ENCODE peak calls at places on chromosomes 16 and 17, in nine cellular contexts. N is COR-L47; H is activated CD8-positive, alpha-beta memory T cell treated with anti-CD3 and anti-CD28 coated beads, Interleukin-2, amount 10 ng/mL, durations not matched to agents 7 days and 5 days; R is Caco-2; Z is mammary epithelial cell; E is left kidney; I is memory B cell; S is activated T-cell treated with anti-CD3 and anti-CD28 coated beads, Interleukin-2, amount 50 U/mL, for 72 hours; B is posterior cingulate gyrus. Y is an unnamed sample.

GRCh38 chr16:6687593-6687992 is 645.1 kb upstream of the RBFOX1 start:
- DNase-seq in N (no peak), H (no peak), R (no peak), Z (no peak), E (no peak), I (no peak), S (no peak), B (no peak), Y (no peak)

GRCh38 chr16:72847187-72848044 is 200.5 kb downstream of the ZFHX3 start:
- DNase-seq in N (peak), H (peak), R (peak), Z (no peak), E (peak), I (no peak), S (no peak), B (peak), Y (no peak)

GRCh38 chr16:66523861-66524354 is 26.0 kb downstream of the TK2 start:
- DNase-seq in N (no peak), H (peak), R (no peak), Z (no peak), E (no peak), I (peak), S (peak), B (no peak), Y (no peak)

GRCh38 chr17:19719365-19720209 is 3.2 kb upstream of the SLC47A2 start:
- DNase-seq in N (no peak), H (no peak), R (peak), Z (peak), E (no peak), I (no peak), S (no peak), B (no peak), Y (no peak)

GRCh38 chr16:82949016-82949415 is 322.2 kb downstream of the CDH13 start:
- DNase-seq in N (no peak), H (no peak), R (no peak), Z (no peak), E (no peak), I (no peak), S (no peak), B (no peak), Y (no peak)

GRCh38 chr17:45979137-45979536 is 19.9 kb upstream of the STH start:
- DNase-seq in N (no peak), H (no peak), R (no peak), Z (no peak), E (no peak), I (no peak), S (no peak), B (no peak), Y (no peak)

GRCh38 chr17:58932956-58933355 is 173.7 kb downstream of the TRIM37 start:
- DNase-seq in N (no peak), H (no peak), R (no peak), Z (no peak), E (no peak), I (no peak), S (no peak), B (no peak), Y (no peak)

GRCh38 chr16:88810166-88810867 is 1.4 kb downstream of the APRT start:
- DNase-seq in N (no peak), H (peak), R (peak), Z (peak), E (no peak), I (no peak), S (peak), B (no peak), Y (no peak)

GRCh38 chr17:19002805-19003542 is 1.6 kb downstream of the FAM83G start:
- DNase-seq in N (no peak), H (no peak), R (no peak), Z (peak), E (no peak), I (no peak), S (no peak), B (no peak), Y (peak)

GRCh38 chr17:56833023-56833811 is 503 bp downstream of the C17orf67 start:
- DNase-seq in N (peak), H (peak), R (peak), Z (peak), E (peak), I (peak), S (peak), B (peak), Y (peak)

GRCh38 chr16:84226026-84226425 is 13.8 kb downstream of the KCNG4 start:
- DNase-seq in N (no peak), H (no peak), R (no peak), Z (peak), E (no peak), I (no peak), S (no peak), B (no peak), Y (no peak)

GRCh38 chr17:28665994-28666393 is 4.0 kb downstream of the SUPT6H start:
- DNase-seq in N (no peak), H (no peak), R (peak), Z (no peak), E (no peak), I (no peak), S (no peak), B (no peak), Y (no peak)

GRCh38 chr16:70652322-70652721 is 6.0 kb downstream of the IL34 start:
- DNase-seq in N (no peak), H (no peak), R (no peak), Z (no peak), E (no peak), I (no peak), S (no peak), B (no peak), Y (no peak)

GRCh38 chr17:8994319-8994718 is 27.0 kb upstream of the NTN1 start:
- DNase-seq in N (no peak), H (peak), R (peak), Z (peak), E (peak), I (no peak), S (peak), B (peak), Y (peak)

GRCh38 chr16:64858076-64858475 is 263.8 kb downstream of the CDH11 start:
- DNase-seq in N (no peak), H (no peak), R (no peak), Z (no peak), E (no peak), I (no peak), S (no peak), B (no peak), Y (peak)

GRCh38 chr16:89954462-89954861 is 5.9 kb downstream of the DEF8 start:
- DNase-seq in N (no peak), H (no peak), R (no peak), Z (no peak), E (no peak), I (no peak), S (no peak), B (no peak), Y (no peak)

GRCh38 chr17:31394544-31394943 is 3.1 kb downstream of the RAB11FIP4 start:
- DNase-seq in N (no peak), H (peak), R (peak), Z (no peak), E (peak), I (no peak), S (peak), B (peak), Y (peak)

GRCh38 chr16:57648125-57648524 is 19.7 kb downstream of the ADGRG1 start:
- DNase-seq in N (no peak), H (no peak), R (no peak), Z (no peak), E (no peak), I (peak), S (no peak), B (no peak), Y (no peak)

GRCh38 chr17:66455022-66455547 is 152.7 kb downstream of the PRKCA start:
- DNase-seq in N (no peak), H (no peak), R (no peak), Z (no peak), E (no peak), I (no peak), S (no peak), B (no peak), Y (no peak)

GRCh38 chr17:73510981-73511442 is 133.2 kb downstream of the SDK2 start:
- DNase-seq in N (peak), H (no peak), R (no peak), Z (no peak), E (no peak), I (no peak), S (no peak), B (peak), Y (no peak)

GRCh38 chr17:8408371-8408770 is 10.7 kb upstream of the RNF222 start:
- DNase-seq in N (no peak), H (no peak), R (no peak), Z (peak), E (peak), I (no peak), S (no peak), B (no peak), Y (no peak)

GRCh38 chr17:82116246-82116645 is 18.2 kb upstream of the FASN start:
- DNase-seq in N (no peak), H (no peak), R (no peak), Z (no peak), E (no peak), I (no peak), S (no peak), B (no peak), Y (no peak)

GRCh38 chr17:73072254-73072962 is 20.1 kb downstream of the SLC39A11 start:
- DNase-seq in N (no peak), H (no peak), R (no peak), Z (no peak), E (no peak), I (no peak), S (no peak), B (no peak), Y (no peak)

GRCh38 chr16:66954097-66954659 is 6.9 kb upstream of the CES3 start:
- DNase-seq in N (peak), H (peak), R (peak), Z (peak), E (peak), I (peak), S (peak), B (peak), Y (peak)

GRCh38 chr17:73795730-73796129 is 151.5 kb upstream of the SDK2 start:
- DNase-seq in N (peak), H (no peak), R (peak), Z (no peak), E (no peak), I (no peak), S (no peak), B (no peak), Y (no peak)

GRCh38 chr17:58504826-58505351 is 9.5 kb downstream of the MTMR4 start:
- DNase-seq in N (no peak), H (no peak), R (peak), Z (no peak), E (no peak), I (peak), S (no peak), B (no peak), Y (no peak)

GRCh38 chr16:48901712-48902374 is 291.9 kb upstream of the N4BP1 start:
- DNase-seq in N (no peak), H (no peak), R (no peak), Z (no peak), E (peak), I (no peak), S (no peak), B (no peak), Y (no peak)

GRCh38 chr17:1561420-1562177 is 993 bp downstream of the PITPNA start:
- DNase-seq in N (no peak), H (peak), R (peak), Z (peak), E (peak), I (peak), S (peak), B (no peak), Y (peak)

GRCh38 chr16:728890-729744 is 2.2 kb downstream of the HAGHL start:
- DNase-seq in N (no peak), H (no peak), R (no peak), Z (no peak), E (peak), I (no peak), S (no peak), B (no peak), Y (no peak)

GRCh38 chr16:84832488-84833141 is 12.8 kb downstream of the CRISPLD2 start:
- DNase-seq in N (no peak), H (no peak), R (no peak), Z (no peak), E (peak), I (no peak), S (no peak), B (no peak), Y (peak)

GRCh38 chr17:81582341-81582740 is 30.2 kb upstream of the FAAP100 start:
- DNase-seq in N (no peak), H (no peak), R (no peak), Z (no peak), E (no peak), I (no peak), S (no peak), B (no peak), Y (no peak)

GRCh38 chr16:30368122-30368791 is 2.0 kb downstream of the TBC1D10B start:
- DNase-seq in N (no peak), H (no peak), R (no peak), Z (peak), E (no peak), I (no peak), S (no peak), B (no peak), Y (peak)

GRCh38 chr17:5789443-5789842 is 205.1 kb upstream of the NLRP1 start:
- DNase-seq in N (no peak), H (no peak), R (no peak), Z (no peak), E (peak), I (no peak), S (no peak), B (no peak), Y (no peak)

GRCh38 chr17:74943808-74944522 is 8.3 kb downstream of the OTOP3 start:
- DNase-seq in N (no peak), H (no peak), R (no peak), Z (peak), E (no peak), I (no peak), S (no peak), B (no peak), Y (no peak)

GRCh38 chr16:86252596-86252995 is 257.7 kb upstream of the FOXF1 start:
- DNase-seq in N (no peak), H (no peak), R (no peak), Z (peak), E (peak), I (no peak), S (peak), B (no peak), Y (peak)

GRCh38 chr17:6780001-6780400 is 4.0 kb downstream of the FBXO39 start:
- DNase-seq in N (no peak), H (no peak), R (no peak), Z (no peak), E (no peak), I (no peak), S (no peak), B (no peak), Y (no peak)